ENCODE peak calls at places on chromosomes 13 and 19, in ten cellular contexts. D is activated T-helper 1 cell treated with anti-CD3 and anti-CD28 coated beads, Interleukin-2, amount 50 U/mL, for 16 hours; Z is coronary artery; C is HEK293T; P is NCI-H510A treated with DMSO at 0.1 percent for 48 hours; V is left ventricle myocardium inferior; S is C1 segment of cervical spinal cord; A is thyroid gland; Q is T-helper 1 cell; T is COLO829. X is an unnamed sample.

GRCh38 chr13:98959299-98959698 is 18.6 kb downstream of the DOCK9 start:
- DNase-seq in D (no peak), Z (no peak), C (no peak), P (no peak), V (no peak), S (no peak), A (no peak), Q (no peak), T (no peak), X (no peak)

GRCh38 chr13:110560606-110561334 is 752 bp downstream of the RAB20 start:
- DNase-seq in D (no peak), Z (peak; percentile 85), C (peak; percentile 14), P (peak; percentile 24), V (peak; percentile 29), S (no peak), A (peak; percentile 65), Q (peak; percentile 35), T (no peak), X (no peak)

GRCh38 chr13:101218484-101218883 is 197.8 kb downstream of the NALCN start:
- DNase-seq in D (no peak), Z (no peak), C (no peak), P (no peak), V (no peak), S (no peak), A (no peak), Q (no peak), T (no peak), X (no peak)

GRCh38 chr13:99190147-99190985 is 10.3 kb upstream of the UBAC2 start:
- DNase-seq in D (no peak), Z (no peak), C (no peak), P (no peak), V (no peak), S (no peak), A (no peak), Q (no peak), T (no peak), X (no peak)

GRCh38 chr13:49356224-49356623 is 87.6 kb downstream of the CAB39L start:
- DNase-seq in D (no peak), Z (no peak), C (no peak), P (no peak), V (no peak), S (no peak), A (no peak), Q (no peak), T (no peak), X (peak; percentile 77)

GRCh38 chr19:2812414-2813234 is 7.0 kb upstream of the ZNF554 start:
- DNase-seq in D (no peak), Z (no peak), C (no peak), P (no peak), V (no peak), S (no peak), A (no peak), Q (no peak), T (no peak), X (no peak)

GRCh38 chr19:13014101-13014920 is 19.0 kb downstream of the NFIX start:
- DNase-seq in D (no peak), Z (no peak), C (no peak), P (no peak), V (no peak), S (peak; percentile 28), A (peak; percentile 70), Q (no peak), T (no peak), X (no peak)

GRCh38 chr19:51749979-51750378 is 1.7 kb downstream of the FPR1 start:
- DNase-seq in D (no peak), Z (no peak), C (no peak), P (no peak), V (no peak), S (no peak), A (no peak), Q (no peak), T (no peak), X (no peak)

GRCh38 chr19:9075064-9075964 is 11.5 kb upstream of the OR1M1 start:
- DNase-seq in D (no peak), Z (no peak), C (peak; percentile 42), P (no peak), V (peak; percentile 33), S (no peak), A (peak; percentile 74), Q (no peak), T (peak; percentile 98), X (peak; percentile 0)

GRCh38 chr13:52141299-52141698 is 12.4 kb upstream of the NEK5 start:
- DNase-seq in D (no peak), Z (no peak), C (no peak), P (no peak), V (no peak), S (no peak), A (no peak), Q (no peak), T (no peak), X (no peak)

GRCh38 chr13:77919351-77920294 is 992 bp upstream of the EDNRB start:
- DNase-seq in D (no peak), Z (peak; percentile 74), C (peak; percentile 80), P (no peak), V (peak; percentile 64), S (peak; percentile 24), A (peak; percentile 30), Q (no peak), T (peak; percentile 82), X (no peak)

GRCh38 chr13:26017196-26017921 is 34.5 kb downstream of the SHISA2 start:
- DNase-seq in D (no peak), Z (no peak), C (no peak), P (no peak), V (no peak), S (no peak), A (peak; percentile 63), Q (no peak), T (no peak), X (no peak)

GRCh38 chr19:45468159-45468651 is 409 bp downstream of the FOSB start:
- DNase-seq in D (no peak), Z (peak; percentile 86), C (no peak), P (no peak), V (no peak), S (no peak), A (peak; percentile 41), Q (peak; percentile 52), T (no peak), X (no peak)

GRCh38 chr19:31110331-31110730 is 238.9 kb downstream of the TSHZ3 start:
- DNase-seq in D (no peak), Z (no peak), C (no peak), P (no peak), V (no peak), S (no peak), A (peak; percentile 38), Q (no peak), T (no peak), X (peak; percentile 29)

GRCh38 chr13:20901668-20902437 is 693 bp downstream of the XPO4 start:
- DNase-seq in D (peak; percentile 8), Z (no peak), C (peak; percentile 41), P (peak; percentile 32), V (peak; percentile 14), S (no peak), A (peak; percentile 56), Q (peak; percentile 17), T (peak; percentile 35), X (no peak)

GRCh38 chr19:42198676-42199439 is 18.6 kb downstream of the DEDD2 start:
- DNase-seq in D (peak; percentile 46), Z (no peak), C (no peak), P (no peak), V (no peak), S (no peak), A (peak; percentile 15), Q (peak; percentile 92), T (no peak), X (no peak)

GRCh38 chr19:44308011-44308410 is 3.2 kb upstream of the ZNF235 start:
- DNase-seq in D (no peak), Z (no peak), C (no peak), P (no peak), V (no peak), S (no peak), A (no peak), Q (no peak), T (no peak), X (no peak)

GRCh38 chr13:35342440-35342839 is 134.0 kb downstream of the MAB21L1 start:
- DNase-seq in D (no peak), Z (no peak), C (no peak), P (no peak), V (no peak), S (no peak), A (no peak), Q (no peak), T (no peak), X (no peak)

GRCh38 chr13:49292742-49293498 is 45.2 kb downstream of the CDADC1 start:
- DNase-seq in D (no peak), Z (no peak), C (peak; percentile 28), P (no peak), V (no peak), S (no peak), A (peak; percentile 98), Q (peak; percentile 20), T (no peak), X (peak; percentile 24)

GRCh38 chr19:33693678-33694077 is 71.9 kb downstream of the CHST8 start:
- DNase-seq in D (no peak), Z (no peak), C (no peak), P (no peak), V (no peak), S (no peak), A (no peak), Q (no peak), T (no peak), X (no peak)

GRCh38 chr13:107518292-107518691 is 697.0 kb downstream of the LIG4 start:
- DNase-seq in D (no peak), Z (no peak), C (no peak), P (no peak), V (no peak), S (no peak), A (no peak), Q (no peak), T (peak; percentile 13), X (no peak)

GRCh38 chr19:32010071-32010470 is 335.3 kb upstream of the ZNF507 start:
- DNase-seq in D (no peak), Z (no peak), C (no peak), P (no peak), V (no peak), S (no peak), A (no peak), Q (no peak), T (no peak), X (no peak)

GRCh38 chr13:109844396-109844795 is 58.0 kb upstream of the IRS2 start:
- DNase-seq in D (no peak), Z (no peak), C (no peak), P (no peak), V (no peak), S (no peak), A (peak; percentile 51), Q (no peak), T (no peak), X (no peak)

GRCh38 chr13:24148414-24149305 is 11.9 kb upstream of the SPATA13 start:
- DNase-seq in D (no peak), Z (no peak), C (no peak), P (peak; percentile 20), V (no peak), S (no peak), A (peak; percentile 17), Q (no peak), T (peak; percentile 99), X (peak; percentile 96)

GRCh38 chr13:23848639-23849282 is 40.4 kb downstream of the MIPEP start:
- DNase-seq in D (no peak), Z (no peak), C (no peak), P (no peak), V (no peak), S (no peak), A (no peak), Q (no peak), T (no peak), X (no peak)

GRCh38 chr13:40564342-40564997 is 102.0 kb downstream of the FOXO1 start:
- DNase-seq in D (no peak), Z (no peak), C (no peak), P (no peak), V (no peak), S (no peak), A (peak; percentile 31), Q (no peak), T (no peak), X (no peak)

GRCh38 chr19:35417713-35418534 is 30.1 kb upstream of the FFAR2 start:
- DNase-seq in D (no peak), Z (no peak), C (no peak), P (no peak), V (no peak), S (no peak), A (no peak), Q (no peak), T (no peak), X (no peak)

GRCh38 chr19:49595006-49595818 is 4.2 kb downstream of the PRR12 start:
- DNase-seq in D (no peak), Z (no peak), C (no peak), P (no peak), V (no peak), S (no peak), A (no peak), Q (no peak), T (no peak), X (no peak)

X was measured in AG09319.